ENCODE peak calls at places on chromosome 14, in seven cellular contexts. One of them, this sample, is unnamed.

GRCh38 chr14:76867536-76868452 is 41.6 kb downstream of the LRRC74A start:
- DNase-seq in cerebellum: no peak
- DNase-seq in left cardiac atrium: no peak
- DNase-seq in activated CD4-positive, alpha-beta T cell treated with anti-CD3 and anti-CD28 coated beads for 48 hours: peak
- DNase-seq in mucosa of descending colon: no peak
- DNase-seq in C1 segment of cervical spinal cord: no peak
- DNase-seq in Calu3: no peak
- DNase-seq in this sample: no peak

GRCh38 chr14:32252030-32252670 is 49.1 kb upstream of the RNU6-8 start:
- DNase-seq in cerebellum: peak
- DNase-seq in left cardiac atrium: peak
- DNase-seq in activated CD4-positive, alpha-beta T cell treated with anti-CD3 and anti-CD28 coated beads for 48 hours: peak
- DNase-seq in mucosa of descending colon: peak
- DNase-seq in C1 segment of cervical spinal cord: no peak
- DNase-seq in Calu3: peak
- DNase-seq in this sample: peak

GRCh38 chr14:24196071-24197061 is 1.1 kb upstream of the TM9SF1 start:
- DNase-seq in cerebellum: no peak
- DNase-seq in left cardiac atrium: no peak
- DNase-seq in activated CD4-positive, alpha-beta T cell treated with anti-CD3 and anti-CD28 coated beads for 48 hours: no peak
- DNase-seq in mucosa of descending colon: no peak
- DNase-seq in C1 segment of cervical spinal cord: no peak
- DNase-seq in Calu3: no peak
- DNase-seq in this sample: no peak

GRCh38 chr14:99571303-99571986 is 32.6 kb downstream of the CCDC85C start:
- DNase-seq in cerebellum: no peak
- DNase-seq in left cardiac atrium: no peak
- DNase-seq in activated CD4-positive, alpha-beta T cell treated with anti-CD3 and anti-CD28 coated beads for 48 hours: no peak
- DNase-seq in mucosa of descending colon: peak
- DNase-seq in C1 segment of cervical spinal cord: no peak
- DNase-seq in Calu3: no peak
- DNase-seq in this sample: no peak

GRCh38 chr14:20857630-20858261 is 33.4 kb upstream of the RNASE3 start:
- DNase-seq in cerebellum: no peak
- DNase-seq in left cardiac atrium: peak
- DNase-seq in activated CD4-positive, alpha-beta T cell treated with anti-CD3 and anti-CD28 coated beads for 48 hours: peak
- DNase-seq in mucosa of descending colon: peak
- DNase-seq in C1 segment of cervical spinal cord: no peak
- DNase-seq in Calu3: peak
- DNase-seq in this sample: peak

GRCh38 chr14:69673578-69674305 is 62.3 kb downstream of the SUSD6 start:
- DNase-seq in cerebellum: no peak
- DNase-seq in left cardiac atrium: no peak
- DNase-seq in activated CD4-positive, alpha-beta T cell treated with anti-CD3 and anti-CD28 coated beads for 48 hours: peak
- DNase-seq in mucosa of descending colon: no peak
- DNase-seq in C1 segment of cervical spinal cord: no peak
- DNase-seq in Calu3: peak
- DNase-seq in this sample: no peak

GRCh38 chr14:99224116-99224910 is 47.7 kb downstream of the BCL11B start:
- DNase-seq in cerebellum: no peak
- DNase-seq in left cardiac atrium: no peak
- DNase-seq in activated CD4-positive, alpha-beta T cell treated with anti-CD3 and anti-CD28 coated beads for 48 hours: no peak
- DNase-seq in mucosa of descending colon: no peak
- DNase-seq in C1 segment of cervical spinal cord: no peak
- DNase-seq in Calu3: no peak
- DNase-seq in this sample: no peak

GRCh38 chr14:53062856-53063255 is 90.3 kb downstream of the DDHD1 start:
- DNase-seq in cerebellum: peak
- DNase-seq in left cardiac atrium: no peak
- DNase-seq in activated CD4-positive, alpha-beta T cell treated with anti-CD3 and anti-CD28 coated beads for 48 hours: no peak
- DNase-seq in mucosa of descending colon: no peak
- DNase-seq in C1 segment of cervical spinal cord: no peak
- DNase-seq in Calu3: no peak
- DNase-seq in this sample: no peak

GRCh38 chr14:35416108-35416750 is 11.7 kb upstream of the NFKBIA start:
- DNase-seq in cerebellum: no peak
- DNase-seq in left cardiac atrium: no peak
- DNase-seq in activated CD4-positive, alpha-beta T cell treated with anti-CD3 and anti-CD28 coated beads for 48 hours: peak
- DNase-seq in mucosa of descending colon: no peak
- DNase-seq in C1 segment of cervical spinal cord: no peak
- DNase-seq in Calu3: no peak
- DNase-seq in this sample: no peak

This sample was measured in nucleus accumbens.